ENCODE peak calls at places on chromosomes 4 and X, in six cellular contexts. W, V, J, B, T and I are unnamed samples. For H3K9me2, the result is how much of the 10 kb centered on the place peaks cover.

GRCh38 chrX:31420711-31421151 is 348.9 kb upstream of the FTHL17 start:
- DNase-seq in B (no peak), V (peak), J (no peak), T (no peak), W (no peak), I (no peak)

GRCh38 chrX:15497865-15498264 is 2.7 kb upstream of the BMX start:
- DNase-seq in B (peak), V (peak), J (peak), W (peak), T (peak), I (peak)

GRCh38 chr4:3765271-3766206 is 646 bp upstream of the ADRA2C start:
- DNase-seq in W (no peak), B (peak), T (no peak), V (peak), J (peak), I (no peak)

GRCh38 chr4:119210760-119211159 is 1.8 kb upstream of the USP53 start:
- DNase-seq in J (no peak), T (no peak), W (no peak), B (no peak), V (peak), I (no peak)

GRCh38 chr4:186700746-186701145 is 22.9 kb downstream of the FAT1 start:
- DNase-seq in T (no peak), V (peak), W (no peak), B (no peak), J (peak), I (no peak)

GRCh38 chr4:181870326-181870725 is 372.9 kb upstream of the TENM3 start:
- DNase-seq in J (no peak), T (no peak), V (no peak), W (no peak), B (no peak), I (no peak)

GRCh38 chr4:88722276-88722780 is 24.7 kb upstream of the NAP1L5 start:
- DNase-seq in J (no peak), W (no peak), T (no peak), B (no peak), V (no peak), I (no peak)

GRCh38 chr4:122824616-122825015 is 2.0 kb upstream of the FGF2 start:
- DNase-seq in J (no peak), V (peak), B (no peak), T (no peak), W (no peak), I (no peak)

GRCh38 chrX:105190252-105190853 is 30.1 kb downstream of the TEX13A start:
- DNase-seq in V (peak), J (peak), B (peak), W (peak), T (no peak), I (peak)

GRCh38 chr4:982291-982690 is 4.6 kb upstream of the IDUA start:
- DNase-seq in T (no peak), B (no peak), V (no peak), W (no peak), J (no peak), I (no peak)

GRCh38 chr4:982814-983213 is 4.0 kb upstream of the IDUA start:
- DNase-seq in B (no peak), W (no peak), T (no peak), J (no peak), V (no peak), I (no peak)

GRCh38 chr4:974668-975067 is 1.3 kb upstream of the DGKQ start:
- DNase-seq in T (no peak), B (no peak), V (no peak), J (no peak), W (no peak), I (no peak)

GRCh38 chr4:984336-985054 is 2.3 kb upstream of the IDUA start:
- DNase-seq in W (no peak), V (no peak), B (no peak), T (no peak), J (no peak), I (no peak)

DNA sequence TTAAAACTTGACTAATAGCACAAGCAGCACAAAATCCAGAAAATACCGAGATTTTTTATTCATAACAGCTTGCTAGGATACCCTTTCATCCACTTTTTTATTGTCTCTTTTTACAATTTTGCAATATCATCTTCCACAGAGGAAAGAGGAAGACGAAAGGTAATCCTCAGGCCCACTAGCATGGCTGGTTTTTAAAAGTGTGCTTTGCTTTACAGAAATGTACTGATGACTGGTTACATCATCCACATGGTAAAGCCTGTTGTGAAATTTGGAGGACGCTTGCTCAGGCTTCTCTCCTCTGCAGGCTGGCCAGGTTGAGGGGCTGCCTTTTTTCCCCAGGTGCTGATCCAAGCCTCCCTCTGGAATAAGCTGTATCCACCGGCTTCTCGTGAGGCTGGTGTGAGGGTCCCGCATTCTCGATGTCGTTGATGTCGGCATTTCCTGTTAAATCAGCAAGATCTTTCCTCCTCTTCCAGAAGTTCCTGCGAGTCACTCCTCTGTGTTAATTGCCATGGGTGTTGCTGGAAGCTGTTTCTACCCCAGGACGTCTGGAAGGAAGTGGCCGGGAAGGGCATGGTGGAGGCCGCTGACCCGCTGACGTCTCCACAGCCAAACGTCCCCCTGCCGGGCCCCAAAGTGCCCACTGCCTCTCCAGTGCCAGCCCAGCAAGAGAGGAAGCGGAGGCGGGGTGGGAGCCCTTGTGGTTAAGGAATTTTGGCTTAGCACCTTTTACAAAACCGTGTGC is 5.8 kb upstream of the DGKQ start:
- DNase-seq in W (no peak), T (no peak), J (no peak), B (no peak), V (peak), I (no peak)
- H3K9me2 ChIP-seq in W (under half), T (under half), J (under half), B (under half), V (under half), I (under half)

GRCh38 chr4:7905461-7905915 is 34.2 kb downstream of the AFAP1 start:
- DNase-seq in W (no peak), V (peak), B (no peak), T (no peak), J (no peak), I (no peak)
- H3K9ac ChIP-seq in W (no peak), V (peak), B (peak), T (no peak), J (no peak), I (no peak)

GRCh38 chr4:97349468-97350186 is 793.6 kb downstream of the STPG2 start:
- DNase-seq in T (no peak), J (no peak), V (no peak), B (no peak), W (no peak), I (no peak)
- H3K9me2 ChIP-seq in T (under half), J (under half), V (under half), B (under half), W (under half), I (under half)

GRCh38 chr4:41363384-41363981 is 106.8 kb downstream of the UCHL1 start:
- DNase-seq in V (peak), W (no peak), B (no peak), J (peak), T (no peak), I (no peak)
- H3K9ac ChIP-seq in V (peak), W (no peak), B (no peak), J (peak), T (no peak), I (no peak)

GRCh38 chr4:81595798-81596610 is 124.3 kb upstream of the RASGEF1B start:
- DNase-seq in B (no peak), V (no peak), T (no peak), J (no peak), W (no peak), I (no peak)

GRCh38 chr4:81592698-81593097 is 121.0 kb upstream of the RASGEF1B start:
- DNase-seq in B (no peak), W (no peak), V (no peak), J (no peak), T (no peak), I (no peak)

GRCh38 chr4:81590596-81590995 is 118.9 kb upstream of the RASGEF1B start:
- DNase-seq in J (no peak), T (no peak), W (no peak), V (no peak), B (no peak), I (no peak)

GRCh38 chr4:81595287-81595686 is 123.6 kb upstream of the RASGEF1B start:
- DNase-seq in T (no peak), W (no peak), B (no peak), J (no peak), V (no peak), I (no peak)

GRCh38 chr4:81594495-81595169 is 122.9 kb upstream of the RASGEF1B start:
- DNase-seq in T (no peak), B (no peak), V (no peak), W (no peak), J (no peak), I (no peak)
- H3K9me2 ChIP-seq in T (under half), B (under half), V (under half), W (under half), J (under half), I (under half)

GRCh38 chrX:53072418-53073114 is 9.6 kb upstream of the TSPYL2 start:
- DNase-seq in B (no peak), J (no peak), V (no peak), T (no peak), W (no peak), I (peak)
- H3K9ac ChIP-seq in B (no peak), J (peak), V (no peak), T (peak), W (peak), I (peak)

DNA sequence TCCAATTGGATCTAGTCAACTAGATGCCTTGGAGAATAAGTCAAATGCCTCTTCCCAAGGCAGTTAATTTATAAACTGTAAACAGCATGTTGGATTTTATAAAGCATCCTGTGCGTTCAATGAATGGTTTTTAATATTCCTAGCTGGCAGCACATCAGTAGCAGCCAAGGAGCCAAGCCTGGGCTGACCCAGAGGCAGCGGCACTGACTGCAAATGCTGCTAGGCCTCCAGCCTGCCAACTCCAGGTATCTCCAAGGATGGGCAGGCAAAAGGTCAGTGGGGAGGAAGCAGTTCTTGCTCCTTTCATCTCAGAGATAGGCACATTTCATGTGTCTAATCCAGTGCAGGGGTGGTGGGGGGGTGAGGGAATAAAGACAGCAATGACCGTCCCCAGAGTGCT is 9.5 kb downstream of the NDP start:
- DNase-seq in W (no peak), J (no peak), B (no peak), T (no peak), V (no peak), I (no peak)
- H3K9me2 ChIP-seq in W (under half), J (under half), B (under half), T (under half), V (under half), I (under half)

GRCh38 chr4:94352996-94353395 is 10.4 kb upstream of the HPGDS start:
- DNase-seq in J (no peak), T (no peak), V (peak), W (no peak), B (no peak), I (no peak)
- H3K9ac ChIP-seq in J (no peak), T (no peak), V (no peak), W (no peak), B (no peak), I (no peak)

DNA sequence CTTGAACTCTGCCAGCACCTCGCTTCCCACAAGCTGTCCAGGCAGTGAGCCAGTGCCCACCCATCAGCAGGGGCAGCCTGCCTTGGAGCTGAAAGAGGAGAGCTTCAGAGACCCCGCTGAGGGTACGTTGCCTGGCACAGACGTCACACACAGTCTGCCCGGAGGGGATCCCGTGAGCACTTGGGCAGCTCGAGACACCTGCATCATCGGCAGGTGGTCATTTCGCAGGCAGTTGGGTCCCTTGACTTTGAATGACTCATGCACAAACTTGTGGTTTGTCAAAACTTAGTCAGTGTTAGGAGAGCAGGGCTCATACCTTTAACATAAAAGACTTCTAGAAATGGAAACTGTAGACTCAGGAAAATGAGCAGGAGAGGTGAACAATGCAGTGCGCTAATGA is 9.9 kb downstream of the TACC3 start:
- DNase-seq in V (no peak), T (no peak), B (no peak), W (no peak), J (peak), I (no peak)
- H3K9me2 ChIP-seq in V (under half), T (under half), B (under half), W (under half), J (under half), I (under half)